ENCODE peak calls at places on chromosomes 6 and 20, in eight cellular contexts. One of them, this sample, is unnamed.

GRCh38 chr6:110664933-110665332 is 150.3 kb downstream of the CDK19 start:
- DNase-seq in NCI-H2081: no peak
- DNase-seq in hepatocyte: no peak
- DNase-seq in pancreas: no peak
- DNase-seq in NCI-H1694 treated with DMSO at 0.1 percent for 48 hours: no peak
- DNase-seq in neural progenitor cell: no peak
- DNase-seq in ELR: no peak
- DNase-seq in HT-29: no peak
- DNase-seq in this sample: no peak

GRCh38 chr6:106688177-106688951 is 59.0 kb downstream of the QRSL1 start:
- DNase-seq in hepatocyte: no peak
- DNase-seq in NCI-H2081: no peak
- DNase-seq in HT-29: peak
- DNase-seq in neural progenitor cell: no peak
- DNase-seq in ELR: peak
- DNase-seq in pancreas: no peak
- DNase-seq in NCI-H1694 treated with DMSO at 0.1 percent for 48 hours: no peak
- DNase-seq in this sample: no peak

GRCh38 chr20:36645998-36646397 is at the start of gene SLA2:
- DNase-seq in pancreas: no peak
- DNase-seq in NCI-H1694 treated with DMSO at 0.1 percent for 48 hours: no peak
- DNase-seq in HT-29: no peak
- DNase-seq in neural progenitor cell: no peak
- DNase-seq in NCI-H2081: no peak
- DNase-seq in hepatocyte: no peak
- DNase-seq in ELR: no peak
- DNase-seq in this sample: peak

GRCh38 chr20:38001173-38001875 is 31.9 kb downstream of the TTI1 start:
- DNase-seq in pancreas: no peak
- DNase-seq in HT-29: no peak
- DNase-seq in NCI-H2081: no peak
- DNase-seq in hepatocyte: peak
- DNase-seq in ELR: peak
- DNase-seq in neural progenitor cell: no peak
- DNase-seq in NCI-H1694 treated with DMSO at 0.1 percent for 48 hours: no peak
- DNase-seq in this sample: no peak

GRCh38 chr6:503610-504362 is 112.2 kb downstream of the IRF4 start:
- DNase-seq in HT-29: no peak
- DNase-seq in NCI-H2081: no peak
- DNase-seq in hepatocyte: no peak
- DNase-seq in ELR: no peak
- DNase-seq in NCI-H1694 treated with DMSO at 0.1 percent for 48 hours: no peak
- DNase-seq in pancreas: no peak
- DNase-seq in neural progenitor cell: no peak
- DNase-seq in this sample: no peak

GRCh38 chr6:105851181-105851580 is 235.0 kb upstream of the PRDM1 start:
- DNase-seq in NCI-H2081: no peak
- DNase-seq in ELR: no peak
- DNase-seq in neural progenitor cell: peak
- DNase-seq in pancreas: no peak
- DNase-seq in NCI-H1694 treated with DMSO at 0.1 percent for 48 hours: no peak
- DNase-seq in HT-29: no peak
- DNase-seq in hepatocyte: no peak
- DNase-seq in this sample: no peak

GRCh38 chr6:112468359-112468758 is 121.2 kb downstream of the RFPL4B start:
- DNase-seq in hepatocyte: peak
- DNase-seq in pancreas: no peak
- DNase-seq in NCI-H2081: no peak
- DNase-seq in HT-29: no peak
- DNase-seq in neural progenitor cell: no peak
- DNase-seq in NCI-H1694 treated with DMSO at 0.1 percent for 48 hours: no peak
- DNase-seq in ELR: peak
- DNase-seq in this sample: no peak

GRCh38 chr20:4025679-4026078 is 10.3 kb upstream of the RNF24 start:
- DNase-seq in neural progenitor cell: no peak
- DNase-seq in hepatocyte: no peak
- DNase-seq in ELR: no peak
- DNase-seq in HT-29: no peak
- DNase-seq in pancreas: no peak
- DNase-seq in NCI-H2081: no peak
- DNase-seq in NCI-H1694 treated with DMSO at 0.1 percent for 48 hours: no peak
- DNase-seq in this sample: no peak

GRCh38 chr6:101401792-101402617 is 8.5 kb downstream of the GRIK2 start:
- DNase-seq in pancreas: no peak
- DNase-seq in hepatocyte: peak
- DNase-seq in NCI-H2081: peak
- DNase-seq in HT-29: no peak
- DNase-seq in NCI-H1694 treated with DMSO at 0.1 percent for 48 hours: no peak
- DNase-seq in ELR: peak
- DNase-seq in neural progenitor cell: peak
- DNase-seq in this sample: no peak

GRCh38 chr6:35140991-35141720 is at the start of gene TCP11:
- DNase-seq in neural progenitor cell: no peak
- DNase-seq in pancreas: peak
- DNase-seq in HT-29: no peak
- DNase-seq in NCI-H2081: no peak
- DNase-seq in hepatocyte: no peak
- DNase-seq in NCI-H1694 treated with DMSO at 0.1 percent for 48 hours: no peak
- DNase-seq in ELR: no peak
- DNase-seq in this sample: peak

GRCh38 chr6:137589067-137589848 is 95.1 kb upstream of the OLIG3 start:
- DNase-seq in pancreas: no peak
- DNase-seq in NCI-H1694 treated with DMSO at 0.1 percent for 48 hours: no peak
- DNase-seq in HT-29: peak
- DNase-seq in hepatocyte: peak
- DNase-seq in ELR: peak
- DNase-seq in NCI-H2081: no peak
- DNase-seq in neural progenitor cell: peak
- DNase-seq in this sample: peak

GRCh38 chr20:42846784-42847490 is 342.8 kb downstream of the PTPRT start:
- DNase-seq in neural progenitor cell: no peak
- DNase-seq in ELR: no peak
- DNase-seq in NCI-H1694 treated with DMSO at 0.1 percent for 48 hours: no peak
- DNase-seq in pancreas: no peak
- DNase-seq in HT-29: no peak
- DNase-seq in hepatocyte: no peak
- DNase-seq in NCI-H2081: no peak
- DNase-seq in this sample: no peak